ENCODE peak calls at places on chromosomes 1 and 21, in four cellular contexts. C is omental fat pad, W is left ventricle myocardium inferior, Y is neural crest cell. G is an unnamed sample.

GRCh38 chr1:147627435-147628110 is 42.8 kb downstream of the ACP6 start:
- DNase-seq in C (no peak), W (peak; percentile 35), Y (peak; percentile 52), G (peak; percentile 65)

GRCh38 chr1:13699510-13699909 is 478 bp upstream of the PRDM2 start:
- DNase-seq in C (no peak), W (no peak), Y (no peak), G (no peak)

GRCh38 chr1:212301570-212301969 is 16.4 kb downstream of the PPP2R5A start:
- DNase-seq in C (no peak), W (no peak), Y (no peak), G (no peak)

GRCh38 chr1:93672069-93672468 is 9.6 kb downstream of the BCAR3 start:
- DNase-seq in W (peak; percentile 76), C (peak; percentile 88), Y (no peak), G (peak; percentile 89)

GRCh38 chr1:238408737-238409136 is 518.0 kb upstream of the ZP4 start:
- DNase-seq in Y (no peak), C (no peak), W (no peak), G (no peak)

GRCh38 chr1:195738971-195739650 is 869.1 kb downstream of the KCNT2 start:
- DNase-seq in C (no peak), Y (no peak), W (no peak), G (no peak)

GRCh38 chr21:41626038-41626437 is 118.1 kb upstream of the TMPRSS2 start:
- DNase-seq in C (no peak), W (no peak), Y (no peak), G (no peak)

GRCh38 chr1:27137022-27137542 is 17.8 kb downstream of the SLC9A1 start:
- DNase-seq in W (peak; percentile 67), Y (no peak), C (no peak), G (no peak)

GRCh38 chr1:30725450-30726095 is 2.2 kb upstream of the MATN1 start:
- DNase-seq in Y (no peak), W (no peak), C (no peak), G (no peak)

GRCh38 chr1:209257021-209257420 is 326.5 kb upstream of the CAMK1G start:
- DNase-seq in W (no peak), Y (no peak), C (no peak), G (no peak)

GRCh38 chr1:43671193-43671592 is 21.2 kb downstream of the KDM4A start:
- DNase-seq in W (peak; percentile 20), Y (no peak), C (no peak), G (no peak)

GRCh38 chr1:151553659-151554058 is 13.6 kb downstream of the TUFT1 start:
- DNase-seq in C (no peak), Y (no peak), W (no peak), G (no peak)

GRCh38 chr1:85047472-85048295 is 616 bp downstream of the MCOLN3 start:
- DNase-seq in W (peak; percentile 16), C (no peak), Y (peak; percentile 9), G (no peak)

GRCh38 chr1:41739061-41739955 is 179.4 kb downstream of the HIVEP3 start:
- DNase-seq in C (peak; percentile 45), Y (no peak), W (peak; percentile 71), G (peak; percentile 63)

GRCh38 chr1:67601955-67602354 is 83.0 kb upstream of the GADD45A start:
- DNase-seq in W (no peak), Y (no peak), C (no peak), G (no peak)

GRCh38 chr1:65512383-65512782 is 91.9 kb downstream of the LEPR start:
- DNase-seq in W (no peak), Y (no peak), C (no peak), G (peak; percentile 11)

GRCh38 chr1:202628646-202629215 is 81.5 kb downstream of the SYT2 start:
- DNase-seq in Y (no peak), W (no peak), C (no peak), G (no peak)

GRCh38 chr21:46081862-46082637 is 15.9 kb upstream of the COL6A2 start:
- DNase-seq in W (no peak), C (no peak), Y (no peak), G (no peak)

GRCh38 chr1:167440345-167440744 is 78.0 kb downstream of the CD247 start:
- DNase-seq in C (no peak), W (no peak), Y (no peak), G (no peak)

GRCh38 chr21:36846624-36847023 is 119.8 kb downstream of the HLCS start:
- DNase-seq in Y (no peak), C (no peak), W (no peak), G (no peak)

GRCh38 chr1:30847358-30847972 is 61.1 kb downstream of the SDC3 start:
- DNase-seq in Y (peak; percentile 81), C (no peak), W (peak; percentile 80), G (no peak)

DNA sequence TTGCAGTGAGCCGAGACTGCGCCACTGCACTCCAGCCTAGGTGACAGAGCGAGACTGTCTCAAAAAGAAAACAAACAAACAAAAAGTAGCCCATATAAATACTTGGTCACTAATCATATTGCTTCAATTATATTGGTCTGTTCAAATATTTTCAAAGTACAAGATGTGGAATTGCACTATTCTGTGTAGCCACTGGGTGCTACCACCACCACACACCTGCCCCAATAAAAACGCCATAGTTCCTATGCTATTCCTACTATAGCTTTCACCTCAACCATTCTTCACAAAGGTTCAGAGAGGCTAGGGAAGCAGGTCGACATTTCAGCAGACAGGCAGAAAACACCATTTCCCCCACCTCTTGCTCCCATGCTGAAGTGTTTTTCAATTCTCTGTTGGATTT is 16.7 kb downstream of the NDC1 start:
- DNase-seq in Y (no peak), W (no peak), C (no peak), G (no peak)
- TF ChIP-seq CTCF in Y (peak; percentile 26), W (no peak), C (no peak), G (no peak)

GRCh38 chr1:111281411-111281810 is 9.2 kb upstream of the CHIA start:
- DNase-seq in C (no peak), Y (no peak), W (no peak), G (peak; percentile 15)
- TF ChIP-seq CTCF in C (no peak), Y (no peak), W (no peak), G (no peak)

GRCh38 chr1:205749826-205750682 is at the start of gene NUCKS1:
- DNase-seq in C (peak; percentile 87), W (peak; percentile 98), Y (peak; percentile 94), G (peak; percentile 100)
- TF ChIP-seq CTCF in C (no peak), W (peak; percentile 53), Y (no peak), G (no peak)

GRCh38 chr1:8482844-8483436 is 165.0 kb downstream of the SLC45A1 start:
- DNase-seq in W (no peak), C (no peak), Y (no peak), G (peak; percentile 48)

GRCh38 chr1:8481650-8482380 is 163.9 kb downstream of the SLC45A1 start:
- DNase-seq in Y (no peak), W (no peak), C (no peak), G (no peak)

GRCh38 chr1:8486047-8486446 is 168.1 kb downstream of the SLC45A1 start:
- DNase-seq in W (no peak), C (no peak), Y (no peak), G (no peak)

GRCh38 chr1:8487249-8487648 is 169.3 kb downstream of the SLC45A1 start:
- DNase-seq in C (no peak), W (no peak), Y (no peak), G (no peak)
- TF ChIP-seq CTCF in C (no peak), W (no peak), Y (no peak), G (no peak)

DNA sequence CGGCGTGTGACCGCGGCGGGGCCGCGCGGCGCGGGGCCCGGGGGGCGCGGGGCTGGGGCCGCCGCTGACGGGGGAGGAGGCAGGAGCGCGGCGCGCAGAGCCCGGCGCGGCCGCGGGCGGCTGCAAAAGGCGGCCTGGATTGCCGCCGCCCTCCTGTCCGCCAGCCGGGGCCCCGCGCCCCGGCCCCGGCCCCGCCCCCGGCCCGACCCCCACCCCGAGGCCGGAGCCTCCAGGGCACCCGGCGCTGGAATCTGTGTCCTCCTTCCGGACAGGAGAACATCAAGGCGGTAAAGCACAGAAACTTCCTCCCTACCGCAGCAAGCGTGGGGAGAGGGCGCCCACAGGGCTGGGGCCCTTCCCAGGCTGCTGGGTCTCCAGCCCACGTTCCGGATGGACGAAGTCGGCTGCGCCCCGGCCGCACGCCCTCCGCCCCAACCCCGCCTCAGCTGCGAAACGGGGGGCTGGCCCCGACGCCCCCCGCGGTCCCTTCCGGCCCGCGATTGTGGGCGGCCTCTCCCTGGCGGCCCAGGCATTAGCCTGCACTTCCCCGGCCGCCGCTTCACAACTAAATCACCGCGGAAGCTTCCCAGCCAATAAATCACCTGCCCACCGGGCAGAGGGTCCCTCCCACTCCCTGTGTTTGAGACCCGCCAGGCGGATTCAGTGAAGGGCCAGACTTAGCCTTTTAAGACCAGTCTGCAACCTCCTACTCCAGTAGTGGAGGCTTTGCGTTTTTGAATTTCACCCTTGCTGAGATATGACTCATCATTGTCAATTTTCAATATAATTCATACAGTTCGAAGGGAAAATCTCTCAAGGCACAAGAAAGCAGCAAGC is 106.0 kb downstream of the SLC45A1 start:
- DNase-seq in C (no peak), W (peak; percentile 52), Y (peak; percentile 54), G (peak; percentile 45)
- TF ChIP-seq CTCF in C (no peak), W (peak; percentile 37), Y (no peak), G (no peak)

DNA sequence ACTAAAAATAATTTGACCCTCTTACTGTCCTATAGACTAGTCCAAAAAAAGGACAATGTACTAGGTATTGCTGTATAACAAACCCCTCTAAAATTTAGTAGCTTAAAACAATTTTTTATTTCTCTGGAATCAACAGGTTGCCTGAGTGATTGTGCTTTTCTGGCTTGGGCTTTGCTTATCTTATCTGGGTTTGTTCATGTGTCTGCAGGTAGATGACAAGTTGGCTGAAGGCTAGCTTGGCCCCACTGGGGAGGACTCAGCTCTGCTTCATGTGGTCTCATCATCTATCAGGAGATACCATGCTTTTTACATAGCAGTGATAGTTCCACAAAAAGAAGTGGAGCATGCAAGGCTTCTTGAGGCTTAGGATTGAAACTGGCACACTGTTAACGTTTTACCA is 114.2 kb downstream of the MAN1A2 start:
- DNase-seq in Y (no peak), C (no peak), W (no peak), G (no peak)
- TF ChIP-seq CTCF in Y (no peak), C (no peak), W (no peak), G (no peak)

GRCh38 chr1:156766288-156767100 is 841 bp upstream of the PRCC start:
- DNase-seq in C (no peak), W (no peak), Y (no peak), G (no peak)

GRCh38 chr1:156767879-156768608 is 709 bp downstream of the PRCC start:
- DNase-seq in C (no peak), W (peak; percentile 40), Y (no peak), G (peak; percentile 39)

GRCh38 chr1:156765664-156766063 is 1.7 kb upstream of the PRCC start:
- DNase-seq in Y (no peak), W (no peak), C (no peak), G (no peak)

GRCh38 chr1:156767101-156767878 is at the start of gene PRCC:
- DNase-seq in W (peak; percentile 97), Y (peak; percentile 88), C (peak; percentile 85), G (peak; percentile 100)

DNA sequence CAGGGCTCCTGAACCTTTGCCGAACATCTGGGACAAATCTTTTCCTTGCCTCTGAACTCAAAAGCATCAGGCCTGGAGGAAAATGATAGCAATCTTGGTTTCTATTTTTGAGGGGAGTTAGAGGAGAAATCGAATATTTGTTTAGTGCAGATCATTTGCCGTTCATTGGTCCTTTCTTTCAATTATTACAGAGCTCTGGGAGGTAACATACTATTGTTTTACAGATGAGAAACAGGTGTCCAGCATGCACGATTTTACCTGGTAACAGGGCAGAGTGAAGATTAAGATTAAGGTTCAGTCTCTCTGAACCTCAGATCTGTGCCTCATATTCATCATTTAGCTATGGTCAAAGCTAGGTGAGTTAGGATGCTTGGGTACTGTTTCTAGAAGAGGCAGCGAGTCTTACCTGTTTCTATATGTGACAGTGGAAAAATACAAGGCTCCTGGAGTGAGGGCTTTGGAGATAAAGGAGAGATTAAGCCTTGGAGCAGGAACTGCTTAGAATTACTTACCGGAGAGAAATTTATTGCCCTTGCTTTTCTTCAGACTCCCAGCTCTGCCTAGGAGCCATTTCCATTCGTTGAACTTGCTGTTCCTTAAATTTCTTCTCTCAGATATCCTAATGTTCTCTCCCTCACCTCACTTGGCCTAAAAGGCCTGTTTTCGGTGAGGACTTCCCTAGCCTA is 1.4 kb downstream of the PRCC start:
- DNase-seq in C (no peak), Y (no peak), W (no peak), G (no peak)
- TF ChIP-seq CTCF in C (no peak), Y (no peak), W (no peak), G (no peak)